ENCODE peak calls at places on chromosomes 1 and 21, in six cellular contexts. One of them, this sample, is unnamed.

GRCh38 chr1:96887501-96887900 is 165.9 kb downstream of the PTBP2 start:
- DNase-seq in HuH-7.5: no peak
- DNase-seq in activated T-cell treated with anti-CD3 and anti-CD28 coated beads, Interleukin-2, amount 50 U/mL, for 4 hours: no peak
- DNase-seq in activated gamma-delta T cell: no peak
- DNase-seq in M059J: no peak
- DNase-seq in activated CD4-positive, alpha-beta T cell treated with anti-CD3 and anti-CD28 coated beads, Interleukin-2, amount 50 U/mL, for 48 hours: no peak
- DNase-seq in this sample: no peak

GRCh38 chr1:100528861-100529260 is 9.1 kb upstream of the GPR88 start:
- DNase-seq in HuH-7.5: no peak
- DNase-seq in activated T-cell treated with anti-CD3 and anti-CD28 coated beads, Interleukin-2, amount 50 U/mL, for 4 hours: no peak
- DNase-seq in activated gamma-delta T cell: no peak
- DNase-seq in M059J: peak; percentile 31
- DNase-seq in activated CD4-positive, alpha-beta T cell treated with anti-CD3 and anti-CD28 coated beads, Interleukin-2, amount 50 U/mL, for 48 hours: no peak
- DNase-seq in this sample: no peak

GRCh38 chr1:107883562-107883961 is 81.4 kb downstream of the VAV3 start:
- DNase-seq in HuH-7.5: no peak
- DNase-seq in activated T-cell treated with anti-CD3 and anti-CD28 coated beads, Interleukin-2, amount 50 U/mL, for 4 hours: no peak
- DNase-seq in activated gamma-delta T cell: no peak
- DNase-seq in M059J: no peak
- DNase-seq in activated CD4-positive, alpha-beta T cell treated with anti-CD3 and anti-CD28 coated beads, Interleukin-2, amount 50 U/mL, for 48 hours: no peak
- DNase-seq in this sample: no peak

GRCh38 chr1:234533975-234534876 is 55.2 kb upstream of the TARBP1 start:
- DNase-seq in HuH-7.5: no peak
- DNase-seq in activated T-cell treated with anti-CD3 and anti-CD28 coated beads, Interleukin-2, amount 50 U/mL, for 4 hours: no peak
- DNase-seq in activated gamma-delta T cell: no peak
- DNase-seq in M059J: peak; percentile 71
- DNase-seq in activated CD4-positive, alpha-beta T cell treated with anti-CD3 and anti-CD28 coated beads, Interleukin-2, amount 50 U/mL, for 48 hours: no peak
- DNase-seq in this sample: no peak

GRCh38 chr21:28459193-28459592 is 533.5 kb downstream of the LTN1 start:
- DNase-seq in HuH-7.5: no peak
- DNase-seq in activated T-cell treated with anti-CD3 and anti-CD28 coated beads, Interleukin-2, amount 50 U/mL, for 4 hours: no peak
- DNase-seq in activated gamma-delta T cell: no peak
- DNase-seq in M059J: no peak
- DNase-seq in activated CD4-positive, alpha-beta T cell treated with anti-CD3 and anti-CD28 coated beads, Interleukin-2, amount 50 U/mL, for 48 hours: no peak
- DNase-seq in this sample: no peak

GRCh38 chr1:226973371-226973897 is 33.3 kb downstream of the COQ8A start:
- DNase-seq in HuH-7.5: no peak
- DNase-seq in activated T-cell treated with anti-CD3 and anti-CD28 coated beads, Interleukin-2, amount 50 U/mL, for 4 hours: no peak
- DNase-seq in activated gamma-delta T cell: no peak
- DNase-seq in M059J: no peak
- DNase-seq in activated CD4-positive, alpha-beta T cell treated with anti-CD3 and anti-CD28 coated beads, Interleukin-2, amount 50 U/mL, for 48 hours: no peak
- DNase-seq in this sample: no peak

GRCh38 chr1:185969524-185969991 is 235.4 kb downstream of the HMCN1 start:
- DNase-seq in HuH-7.5: no peak
- DNase-seq in activated T-cell treated with anti-CD3 and anti-CD28 coated beads, Interleukin-2, amount 50 U/mL, for 4 hours: no peak
- DNase-seq in activated gamma-delta T cell: no peak
- DNase-seq in M059J: peak; percentile 63
- DNase-seq in activated CD4-positive, alpha-beta T cell treated with anti-CD3 and anti-CD28 coated beads, Interleukin-2, amount 50 U/mL, for 48 hours: no peak
- DNase-seq in this sample: no peak

GRCh38 chr1:60213253-60213652 is 139.7 kb upstream of the C1orf87 start:
- DNase-seq in HuH-7.5: no peak
- DNase-seq in activated T-cell treated with anti-CD3 and anti-CD28 coated beads, Interleukin-2, amount 50 U/mL, for 4 hours: no peak
- DNase-seq in activated gamma-delta T cell: no peak
- DNase-seq in M059J: no peak
- DNase-seq in activated CD4-positive, alpha-beta T cell treated with anti-CD3 and anti-CD28 coated beads, Interleukin-2, amount 50 U/mL, for 48 hours: no peak
- DNase-seq in this sample: no peak

GRCh38 chr1:14980801-14981200 is 172.7 kb upstream of the TMEM51 start:
- DNase-seq in HuH-7.5: no peak
- DNase-seq in activated T-cell treated with anti-CD3 and anti-CD28 coated beads, Interleukin-2, amount 50 U/mL, for 4 hours: no peak
- DNase-seq in activated gamma-delta T cell: no peak
- DNase-seq in M059J: peak; percentile 77
- DNase-seq in activated CD4-positive, alpha-beta T cell treated with anti-CD3 and anti-CD28 coated beads, Interleukin-2, amount 50 U/mL, for 48 hours: no peak
- DNase-seq in this sample: no peak

GRCh38 chr21:41636636-41637625 is 129.0 kb upstream of the TMPRSS2 start:
- DNase-seq in HuH-7.5: no peak
- DNase-seq in activated T-cell treated with anti-CD3 and anti-CD28 coated beads, Interleukin-2, amount 50 U/mL, for 4 hours: no peak
- DNase-seq in activated gamma-delta T cell: no peak
- DNase-seq in M059J: no peak
- DNase-seq in activated CD4-positive, alpha-beta T cell treated with anti-CD3 and anti-CD28 coated beads, Interleukin-2, amount 50 U/mL, for 48 hours: no peak
- DNase-seq in this sample: no peak